ENCODE peak calls at places on chromosome 5, in ten cellular contexts. Y is OCI-LY7, I is A549, J is GM23248, U is HCT116, V is PC-9, D is GM12878, N is astrocyte, E is neural progenitor cell, P is fibroblast of lung. F is an unnamed sample.
A peak's percentile ranks its signal among the peaks of the same experiment; 100 is the strongest.

GRCh38 chr5:132052520-132052919 is 7.9 kb upstream of the IL3 start:
- DNase-seq in Y (no peak), I (no peak), J (no peak), U (no peak), V (no peak), D (no peak), N (no peak), E (no peak), P (no peak), F (no peak)

GRCh38 chr5:178182158-178182876 is 4.9 kb downstream of the GMCL2 start:
- DNase-seq in Y (peak; percentile 48), I (no peak), J (no peak), U (no peak), V (no peak), D (no peak), N (no peak), E (no peak), P (no peak), F (no peak)

GRCh38 chr5:148259288-148259687 is 9.3 kb upstream of the SPINK13 start:
- DNase-seq in Y (no peak), I (no peak), J (no peak), U (no peak), V (no peak), D (no peak), N (no peak), E (no peak), P (no peak), F (no peak)

GRCh38 chr5:5598547-5599113 is 176.2 kb downstream of the ICE1 start:
- DNase-seq in Y (no peak), I (peak; percentile 4), J (no peak), U (peak; percentile 82), V (no peak), D (no peak), N (no peak), E (no peak), P (no peak), F (peak; percentile 54)

GRCh38 chr5:113271015-113271414 is 163.8 kb downstream of the TSSK1B start:
- DNase-seq in Y (no peak), I (no peak), J (peak; percentile 13), U (no peak), V (no peak), D (no peak), N (peak; percentile 80), E (no peak), P (peak; percentile 88), F (no peak)

GRCh38 chr5:142079243-142079642 is 29.3 kb upstream of the NDFIP1 start:
- DNase-seq in Y (no peak), I (no peak), J (no peak), U (no peak), V (no peak), D (no peak), N (no peak), E (no peak), P (no peak), F (no peak)

GRCh38 chr5:139104577-139105271 is 93.4 kb downstream of the SIL1 start:
- DNase-seq in Y (no peak), I (no peak), J (peak; percentile 97), U (no peak), V (no peak), D (no peak), N (peak; percentile 95), E (no peak), P (peak; percentile 96), F (no peak)

GRCh38 chr5:169548315-169548714 is 35.3 kb upstream of the SPDL1 start:
- DNase-seq in Y (no peak), I (peak; percentile 68), J (peak; percentile 87), U (no peak), V (no peak), D (no peak), N (peak; percentile 39), E (peak; percentile 45), P (peak; percentile 54), F (no peak)

GRCh38 chr5:130836729-130837660 is 328.1 kb downstream of the HINT1 start:
- DNase-seq in Y (no peak), I (peak; percentile 9), J (no peak), U (no peak), V (no peak), D (peak; percentile 13), N (no peak), E (no peak), P (peak; percentile 0), F (no peak)

GRCh38 chr5:127741412-127741811 is 38.2 kb downstream of the CCDC192 start:
- DNase-seq in Y (no peak), I (no peak), J (no peak), U (no peak), V (no peak), D (no peak), N (no peak), E (no peak), P (no peak), F (no peak)

DNA sequence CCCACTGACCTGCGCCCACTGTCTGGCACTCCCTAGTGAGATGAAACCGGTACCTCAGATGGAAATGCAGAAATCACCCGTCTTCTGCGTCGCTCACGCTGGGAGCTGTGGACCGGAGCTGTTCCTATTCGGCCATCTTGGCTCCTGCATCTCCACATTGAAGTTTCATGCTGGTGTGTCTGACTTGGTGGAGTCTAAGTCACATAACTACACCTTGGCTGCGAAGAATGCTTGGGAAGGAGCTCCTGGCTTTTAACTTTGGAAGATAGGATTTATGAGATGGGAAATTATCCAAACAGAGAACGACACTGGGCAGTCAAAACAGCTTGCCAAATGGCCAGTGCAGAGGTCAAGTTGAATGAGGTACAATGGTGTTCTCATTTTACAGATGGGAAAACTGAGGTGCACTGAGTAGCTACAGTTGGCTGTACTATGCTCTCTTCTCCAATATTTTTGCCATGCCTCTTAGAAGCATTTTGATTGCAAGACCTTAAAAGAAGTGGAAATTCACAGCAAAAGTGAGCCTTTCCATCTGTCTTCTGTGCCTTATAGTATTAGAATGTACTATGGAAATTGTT is 36.7 kb downstream of the CCDC192 start:
- DNase-seq in Y (no peak), I (no peak), J (no peak), U (no peak), V (no peak), D (no peak), N (no peak), E (no peak), P (no peak), F (no peak)
- H3K4me2 ChIP-seq in Y (no peak overlapping the region), I (no peak overlapping the region), J (no peak overlapping the region), U (no peak overlapping the region), V (no peak overlapping the region), D (no peak overlapping the region), N (no peak overlapping the region), E (peak overlapping the region; percentile 64), P (no peak overlapping the region), F (no peak overlapping the region)

DNA sequence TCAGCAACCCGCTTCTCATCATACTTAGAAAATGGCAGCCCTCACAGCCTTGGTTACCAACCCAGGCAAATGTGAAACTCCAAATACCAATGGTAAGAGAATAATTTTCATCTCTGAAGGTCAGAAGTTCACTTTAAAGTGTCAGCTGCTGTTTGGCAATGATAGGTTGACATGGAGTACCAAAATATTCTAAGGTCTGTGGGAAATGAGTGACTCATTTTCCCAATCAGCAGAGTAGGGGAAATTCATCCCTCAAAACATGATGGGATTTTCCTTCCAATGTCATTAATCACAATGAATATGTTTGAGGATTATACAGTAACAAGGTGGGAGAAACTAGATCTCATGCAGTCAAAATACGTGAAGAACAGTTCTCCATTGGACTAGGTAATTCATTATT is 53.2 kb upstream of the ERBIN start:
- DNase-seq in Y (no peak), I (no peak), J (peak; percentile 46), U (no peak), V (no peak), D (no peak), N (peak; percentile 79), E (no peak), P (peak; percentile 81), F (no peak)
- H3K4me2 ChIP-seq in Y (no peak overlapping the region), I (no peak overlapping the region), J (peak overlapping the region; percentile 7), U (no peak overlapping the region), V (peak overlapping the region; percentile 38), D (no peak overlapping the region), N (peak overlapping the region; percentile 16), E (no peak overlapping the region), P (no peak overlapping the region), F (no peak overlapping the region)

GRCh38 chr5:43036856-43037711 is 3.0 kb downstream of the ANXA2R start:
- DNase-seq in Y (no peak), I (no peak), J (peak; percentile 16), U (no peak), V (no peak), D (no peak), N (peak; percentile 58), E (peak; percentile 59), P (peak; percentile 64), F (no peak)

GRCh38 chr5:43038523-43038989 is 1.6 kb downstream of the ANXA2R start:
- DNase-seq in Y (peak; percentile 27), I (no peak), J (no peak), U (no peak), V (no peak), D (no peak), N (peak; percentile 79), E (peak; percentile 51), P (peak; percentile 87), F (no peak)

GRCh38 chr5:43034591-43034968 is 5.5 kb downstream of the ANXA2R start:
- DNase-seq in Y (peak; percentile 40), I (no peak), J (no peak), U (no peak), V (no peak), D (no peak), N (peak; percentile 77), E (peak; percentile 20), P (peak; percentile 84), F (no peak)

GRCh38 chr5:43037929-43038510 is 2.1 kb downstream of the ANXA2R start:
- DNase-seq in Y (peak; percentile 43), I (no peak), J (peak; percentile 71), U (no peak), V (no peak), D (no peak), N (peak; percentile 90), E (peak; percentile 29), P (peak; percentile 91), F (no peak)

DNA sequence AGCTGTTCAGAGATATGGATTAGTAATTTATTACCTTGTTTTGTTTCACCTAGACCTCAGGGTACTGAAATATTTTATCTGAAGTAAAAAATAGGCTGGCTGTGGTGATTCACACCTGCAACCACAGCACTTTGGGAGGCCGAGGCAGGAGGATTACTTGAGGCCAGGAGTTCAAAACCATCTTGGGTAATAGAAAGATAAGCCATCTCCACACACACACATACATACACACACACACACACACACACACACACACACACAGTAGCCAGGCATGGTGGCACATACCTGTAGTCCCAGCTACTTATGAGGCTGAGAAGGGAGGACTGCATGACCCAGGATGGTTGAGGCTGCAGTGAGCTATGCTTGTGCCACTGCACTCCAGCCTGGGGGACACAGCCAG is 3.7 kb downstream of the ANXA2R start:
- DNase-seq in Y (no peak), I (no peak), J (no peak), U (no peak), V (no peak), D (no peak), N (no peak), E (no peak), P (peak; percentile 23), F (no peak)
- H3K4me2 ChIP-seq in Y (peak overlapping the region; percentile 95), I (no peak overlapping the region), J (no peak overlapping the region), U (no peak overlapping the region), V (no peak overlapping the region), D (no peak overlapping the region), N (peak overlapping the region; percentile 93), E (no peak overlapping the region), P (no peak overlapping the region), F (no peak overlapping the region)

DNA sequence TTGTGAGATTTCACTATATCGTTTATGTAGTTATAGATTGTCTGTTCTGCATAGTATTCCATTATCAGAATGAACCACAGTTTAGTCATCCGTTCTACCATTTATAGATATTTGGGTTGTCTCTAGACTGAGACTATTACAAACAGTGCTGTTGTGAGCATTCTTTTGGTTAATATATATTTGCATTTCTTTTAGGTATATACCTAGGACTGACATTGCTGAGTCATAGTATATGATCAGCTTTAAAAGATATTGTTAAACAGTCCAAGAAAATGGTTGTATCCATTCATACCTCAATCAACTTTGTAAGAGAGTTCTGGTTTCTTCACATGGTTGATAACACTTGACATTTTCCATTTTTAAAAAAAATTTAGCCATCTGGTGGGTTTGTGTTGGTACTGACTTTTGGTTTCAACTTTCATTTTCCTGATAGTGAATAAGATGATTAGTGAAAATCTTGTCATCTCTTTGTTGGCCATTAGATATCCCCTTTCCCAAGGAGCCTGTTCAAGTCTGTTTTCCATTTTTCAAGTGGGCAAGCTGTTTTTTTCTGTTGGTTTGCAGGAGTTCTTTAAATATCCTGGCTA is 22.9 kb upstream of the ADAM19 start:
- DNase-seq in Y (peak; percentile 48), I (no peak), J (no peak), U (no peak), V (no peak), D (no peak), N (no peak), E (no peak), P (no peak), F (no peak)
- H3K4me2 ChIP-seq in Y (peak overlapping the region; percentile 53), I (no peak overlapping the region), J (no peak overlapping the region), U (no peak overlapping the region), V (no peak overlapping the region), D (peak overlapping the region; percentile 59), N (no peak overlapping the region), E (no peak overlapping the region), P (no peak overlapping the region), F (no peak overlapping the region)